ENCODE peak calls at places on chromosomes 5 and 9, in four cellular contexts. U is trophoblast cell, J is IMR-90, M is mesendoderm. W is an unnamed sample.

GRCh38 chr5:62494772-62495171 is 82.2 kb downstream of the IPO11 start:
- DNase-seq in U (no peak), J (no peak), M (no peak), W (no peak)

GRCh38 chr5:458547-459353 is 15.8 kb downstream of the EXOC3 start:
- DNase-seq in U (peak), J (peak), M (no peak), W (peak)

GRCh38 chr9:83070257-83070656 is 7.3 kb upstream of the RASEF start:
- DNase-seq in U (no peak), J (peak), M (no peak), W (no peak)

GRCh38 chr5:68344447-68345111 is 129.0 kb downstream of the PIK3R1 start:
- DNase-seq in U (no peak), J (peak), M (no peak), W (peak)

GRCh38 chr5:57751710-57752109 is 269.1 kb upstream of the ACTBL2 start:
- DNase-seq in U (no peak), J (no peak), M (no peak), W (no peak)

GRCh38 chr5:177370488-177371119 is 12.9 kb downstream of the RGS14 start:
- DNase-seq in U (peak), J (peak), M (peak), W (peak)

GRCh38 chr5:166781729-166782128 is 1509.7 kb upstream of the WWC1 start:
- DNase-seq in U (no peak), J (no peak), M (peak), W (peak)

GRCh38 chr5:132427285-132428146 is 58.0 kb downstream of the SLC22A5 start:
- DNase-seq in U (peak), J (no peak), M (peak), W (no peak)

GRCh38 chr9:27165670-27166069 is 56.6 kb downstream of the TEK start:
- DNase-seq in U (peak), J (no peak), M (peak), W (no peak)

GRCh38 chr5:89437450-89438435 is 554.8 kb upstream of the MEF2C start:
- DNase-seq in U (peak), J (no peak), M (no peak), W (no peak)

GRCh38 chr9:137430723-137431415 is 7.7 kb downstream of the NOXA1 start:
- DNase-seq in U (no peak), J (no peak), M (no peak), W (no peak)

GRCh38 chr5:169424956-169425318 is 124.0 kb upstream of the SLIT3 start:
- DNase-seq in U (no peak), J (no peak), M (no peak), W (no peak)

GRCh38 chr5:67530609-67531255 is 334.1 kb upstream of the CD180 start:
- DNase-seq in U (no peak), J (no peak), M (no peak), W (no peak)

GRCh38 chr9:123131258-123131657 is 97.8 kb downstream of the GPR21 start:
- DNase-seq in U (peak), J (peak), M (peak), W (peak)

GRCh38 chr9:19488721-19489120 is 79.9 kb downstream of the ACER2 start:
- DNase-seq in U (peak), J (no peak), M (no peak), W (no peak)

GRCh38 chr9:110321055-110321454 is 16.6 kb downstream of the TXNDC8 start:
- DNase-seq in U (no peak), J (no peak), M (no peak), W (no peak)

GRCh38 chr5:177320879-177321278 is 9.2 kb upstream of the MXD3 start:
- DNase-seq in U (no peak), J (no peak), M (no peak), W (no peak)

GRCh38 chr9:35923927-35924763 is 14.9 kb downstream of the SPAAR start:
- DNase-seq in U (peak), J (peak), M (no peak), W (peak)

GRCh38 chr9:78301466-78301865 is 4.5 kb downstream of the PSAT1 start:
- DNase-seq in U (no peak), J (peak), M (no peak), W (no peak)

GRCh38 chr9:78298046-78298511 is 1.2 kb downstream of the PSAT1 start:
- DNase-seq in U (no peak), J (no peak), M (peak), W (no peak)

GRCh38 chr9:78296893-78297671 is at the start of gene PSAT1:
- DNase-seq in U (peak), J (peak), M (peak), W (peak)

GRCh38 chr9:78297672-78297961 is 692 bp downstream of the PSAT1 start:
- DNase-seq in U (no peak), J (peak), M (no peak), W (no peak)

DNA sequence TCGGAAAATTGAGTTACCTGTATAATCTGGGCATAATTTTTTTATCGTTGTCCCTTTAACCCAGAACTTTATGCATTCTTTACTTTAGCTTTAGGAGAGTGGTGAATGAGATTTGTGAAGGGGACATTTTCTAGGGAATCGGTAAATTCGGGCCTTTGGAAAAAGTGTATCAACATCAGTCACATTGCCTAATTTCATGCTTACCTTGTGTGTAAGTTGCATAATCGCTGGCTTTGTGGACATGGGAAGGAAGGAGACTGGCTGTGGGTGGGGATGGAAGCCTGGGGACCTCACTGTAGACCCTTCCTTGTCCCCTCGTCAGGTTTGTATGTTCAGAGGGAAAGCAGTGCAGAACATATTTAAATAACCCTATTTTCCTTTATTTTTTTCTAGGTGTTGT is 3.3 kb downstream of the PSAT1 start:
- DNase-seq in U (no peak), J (no peak), M (no peak), W (no peak)
- H3K4me3 ChIP-seq in U (no peak), J (no peak), M (no peak), W (no peak)

DNA sequence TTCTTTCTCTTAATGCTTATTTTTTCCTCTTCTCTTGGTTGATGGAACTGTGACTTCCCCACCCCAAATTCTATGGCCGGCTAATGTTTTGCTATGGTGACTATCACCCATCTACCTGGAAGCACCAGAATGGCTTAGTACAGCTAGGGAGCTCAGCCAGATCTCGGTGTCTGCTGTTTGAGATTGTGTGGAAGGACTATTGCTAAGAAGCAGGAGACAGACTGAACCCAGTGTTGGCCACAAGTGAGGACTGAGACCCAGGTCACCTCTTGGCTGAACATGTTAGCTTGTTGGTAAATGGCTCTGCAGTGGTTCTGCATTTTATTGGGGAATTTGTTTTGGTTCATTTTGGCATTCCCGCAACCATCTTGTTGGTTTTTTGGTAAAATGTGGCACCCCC is 2.7 kb downstream of the PRRC2B start:
- DNase-seq in U (no peak), J (no peak), M (no peak), W (no peak)
- H2BK5ac ChIP-seq in U (peak), J (peak), M (peak), W (no peak)

GRCh38 chr5:121693864-121694263 is 157.8 kb upstream of the FTMT start:
- DNase-seq in U (no peak), J (no peak), M (no peak), W (peak)
- H3K4me3 ChIP-seq in U (no peak), J (no peak), M (no peak), W (no peak)

GRCh38 chr9:30299126-30299780 is 2085.2 kb upstream of the ACO1 start:
- DNase-seq in U (no peak), J (no peak), M (no peak), W (no peak)
- H2BK5ac ChIP-seq in U (no peak), J (no peak), M (no peak), W (no peak)

DNA sequence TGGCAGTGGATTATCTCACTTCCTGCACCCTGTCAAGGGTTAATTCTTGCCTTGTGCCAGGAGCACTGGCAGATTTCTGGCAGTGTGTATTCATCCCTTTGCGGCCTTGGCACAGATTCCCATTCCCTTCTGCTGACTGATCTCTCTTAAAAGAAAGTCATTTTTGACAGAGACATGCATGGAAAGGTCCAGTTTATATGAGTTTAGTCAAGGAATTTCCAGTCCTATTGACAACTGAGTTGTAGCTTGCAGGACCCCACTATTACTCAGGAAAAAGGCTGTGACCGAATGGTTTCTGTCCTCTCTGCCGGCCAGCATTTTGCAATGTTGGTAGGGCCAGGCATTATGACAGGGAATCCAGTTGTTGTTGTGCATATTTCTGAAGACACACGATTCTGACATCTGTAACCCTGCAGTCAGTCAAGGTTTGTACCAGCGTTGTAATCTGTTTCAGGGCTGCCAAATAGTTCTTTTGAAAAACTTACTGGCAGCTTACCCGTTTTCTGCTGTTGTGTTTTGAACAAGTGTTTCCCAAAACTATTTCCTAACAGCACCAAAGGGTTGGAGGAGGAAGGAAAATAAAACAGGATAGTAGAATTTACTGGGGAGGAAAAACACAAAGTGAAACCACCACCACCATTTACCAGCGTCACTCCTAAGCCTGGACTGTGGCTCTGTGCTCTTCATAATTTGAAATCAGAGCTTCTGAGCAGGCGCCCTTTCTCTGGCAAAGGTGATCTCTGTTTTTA is 243.4 kb upstream of the KLF4 start:
- DNase-seq in U (no peak), J (peak), M (no peak), W (no peak)
- H3K4me3 ChIP-seq in U (no peak), J (peak), M (no peak), W (no peak)

GRCh38 chr5:31158686-31159085 is 34.8 kb upstream of the CDH6 start:
- DNase-seq in U (no peak), J (no peak), M (no peak), W (no peak)

GRCh38 chr5:31156761-31157160 is 36.7 kb upstream of the CDH6 start:
- DNase-seq in U (no peak), J (no peak), M (no peak), W (no peak)

GRCh38 chr5:31157719-31158118 is 35.8 kb upstream of the CDH6 start:
- DNase-seq in U (no peak), J (peak), M (no peak), W (no peak)

GRCh38 chr5:31149072-31149471 is 44.4 kb upstream of the CDH6 start:
- DNase-seq in U (no peak), J (peak), M (no peak), W (no peak)

GRCh38 chr5:31153523-31153922 is 40.0 kb upstream of the CDH6 start:
- DNase-seq in U (peak), J (peak), M (peak), W (peak)
- H2BK5ac ChIP-seq in U (no peak), J (peak), M (no peak), W (no peak)

GRCh38 chr5:97026721-97027120 is 90.8 kb downstream of the LNPEP start:
- DNase-seq in U (peak), J (no peak), M (no peak), W (no peak)

GRCh38 chr5:97022898-97023297 is 87.0 kb downstream of the LNPEP start:
- DNase-seq in U (no peak), J (no peak), M (no peak), W (no peak)

GRCh38 chr5:97019435-97020117 is 83.7 kb downstream of the LNPEP start:
- DNase-seq in U (peak), J (peak), M (peak), W (peak)

DNA sequence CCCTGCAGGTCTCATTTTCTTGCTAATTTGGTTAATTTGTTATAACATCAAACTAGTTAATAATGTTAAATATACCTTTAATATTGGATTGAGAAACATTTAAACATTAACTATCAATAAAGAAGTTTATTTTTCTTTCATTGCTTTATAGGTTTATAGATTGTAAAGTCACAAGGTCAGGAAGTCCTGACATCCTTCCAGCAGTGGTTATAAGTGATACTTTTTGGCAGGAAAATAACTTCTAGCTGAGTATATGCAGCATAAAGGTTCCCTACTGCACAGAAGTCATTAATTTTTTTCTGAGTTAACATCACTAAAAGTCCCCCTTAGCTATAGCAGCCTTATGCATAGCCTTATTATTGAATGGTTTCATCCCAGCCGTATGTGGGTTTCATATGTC is 85.5 kb downstream of the LNPEP start:
- DNase-seq in U (no peak), J (no peak), M (no peak), W (no peak)
- H3K4me3 ChIP-seq in U (no peak), J (no peak), M (no peak), W (no peak)

DNA sequence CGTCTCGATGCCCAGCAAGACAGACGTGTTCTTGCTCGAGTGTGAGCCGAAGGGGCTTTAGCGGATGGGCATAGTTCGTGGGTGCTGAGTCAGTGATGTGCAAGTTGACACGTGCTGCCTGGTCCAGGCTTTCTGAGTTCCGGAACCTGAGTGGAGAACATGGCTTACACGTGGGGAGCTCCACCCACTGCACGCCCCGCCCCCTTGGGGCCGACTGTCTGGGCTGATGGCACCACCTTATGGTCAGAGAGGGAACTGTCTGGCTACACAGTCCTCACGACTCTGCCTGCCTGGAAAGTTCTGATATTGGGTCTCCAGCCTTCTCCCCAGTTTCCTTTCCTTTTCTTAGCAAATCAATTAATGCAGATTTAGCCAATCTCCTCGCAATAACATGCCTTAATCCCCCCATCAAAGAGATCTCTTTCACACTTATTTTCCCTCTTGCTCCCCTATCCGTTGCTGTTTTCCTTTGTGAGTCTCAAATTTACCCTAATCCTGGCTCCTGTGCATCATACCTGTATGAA is 3.8 kb upstream of the STC2 start:
- DNase-seq in U (peak), J (peak), M (peak), W (peak)
- H2BK5ac ChIP-seq in U (no peak), J (no peak), M (no peak), W (no peak)

DNA sequence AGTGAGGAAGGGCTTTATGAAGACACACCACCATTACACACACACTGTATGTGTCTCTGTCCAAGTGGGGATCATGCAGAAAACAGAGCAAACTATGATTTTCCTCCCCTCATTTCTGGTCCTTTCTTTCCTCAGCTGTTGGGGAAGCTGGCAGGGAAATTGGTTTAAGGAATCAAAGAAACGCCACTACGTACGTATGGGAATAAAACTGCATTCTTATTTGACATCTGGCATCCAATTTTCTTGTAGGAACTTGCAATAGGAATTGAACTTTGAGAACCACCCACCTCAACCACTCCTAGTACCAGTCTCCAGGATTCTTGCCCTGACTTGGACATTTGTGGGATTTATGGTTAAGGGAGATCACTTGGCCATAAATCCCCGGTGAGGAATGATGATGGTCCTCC is 125.8 kb downstream of the PDE4D start:
- DNase-seq in U (no peak), J (no peak), M (no peak), W (peak)
- H3K4me3 ChIP-seq in U (peak), J (no peak), M (no peak), W (peak)

W was measured in mesenchymal stem cell.